ENCODE peak calls at places on chromosomes 5 and 9, in six cellular contexts. Z is transverse colon; S is activated effector memory CD4-positive, alpha-beta T cell treated with anti-CD3 and anti-CD28 coated beads, Interleukin-2, amount 50 U/mL, for 16 hours; M is NCI-H1694; F is cardiac muscle cell; R is COR-L47. W is an unnamed sample.
A peak's percentile ranks its signal among the peaks of the same experiment; 100 is the strongest.

GRCh38 chr9:127898433-127899199 is 787 bp downstream of the ST6GALNAC6 start:
- DNase-seq in Z (peak; percentile 40), S (no peak), M (no peak), F (peak; percentile 96), R (no peak), W (peak; percentile 49)

GRCh38 chr9:127844821-127845359 is 9.6 kb downstream of the ENG start:
- DNase-seq in Z (no peak), S (no peak), M (no peak), F (peak; percentile 90), R (no peak), W (no peak)

GRCh38 chr5:134590992-134591659 is 41.5 kb downstream of the SAR1B start:
- DNase-seq in Z (peak; percentile 78), S (peak; percentile 71), M (no peak), F (no peak), R (no peak), W (no peak)

GRCh38 chr5:52837591-52838001 is 49.9 kb downstream of the ITGA1 start:
- DNase-seq in Z (no peak), S (no peak), M (no peak), F (peak; percentile 35), R (no peak), W (no peak)

GRCh38 chr5:120767171-120767820 is 303.2 kb downstream of the PRR16 start:
- DNase-seq in Z (no peak), S (no peak), M (no peak), F (peak; percentile 52), R (no peak), W (no peak)

GRCh38 chr5:1926471-1927341 is 44.0 kb upstream of the IRX4 start:
- DNase-seq in Z (no peak), S (no peak), M (no peak), F (no peak), R (no peak), W (no peak)

GRCh38 chr5:138336952-138337684 is 948 bp upstream of the FAM53C start:
- DNase-seq in Z (peak; percentile 85), S (no peak), M (peak; percentile 77), F (peak; percentile 91), R (peak; percentile 65), W (peak; percentile 74)

GRCh38 chr5:150118561-150119229 is 32.3 kb upstream of the CSF1R start:
- DNase-seq in Z (no peak), S (no peak), M (no peak), F (no peak), R (no peak), W (no peak)

GRCh38 chr9:69811329-69811989 is 9.2 kb upstream of the CFAP95 start:
- DNase-seq in Z (no peak), S (no peak), M (no peak), F (no peak), R (no peak), W (no peak)

GRCh38 chr9:21340735-21341134 is 5.5 kb upstream of the KLHL9 start:
- DNase-seq in Z (no peak), S (no peak), M (no peak), F (no peak), R (no peak), W (no peak)

GRCh38 chr5:61275841-61276240 is 56.2 kb upstream of the ZSWIM6 start:
- DNase-seq in Z (peak; percentile 35), S (no peak), M (no peak), F (peak; percentile 69), R (no peak), W (no peak)

GRCh38 chr9:78295177-78295575 is 1.7 kb upstream of the PSAT1 start:
- DNase-seq in Z (no peak), S (no peak), M (no peak), F (no peak), R (no peak), W (no peak)

GRCh38 chr9:105007143-105007542 is 79.2 kb upstream of the ABCA1 start:
- DNase-seq in Z (peak; percentile 50), S (no peak), M (no peak), F (peak; percentile 92), R (no peak), W (no peak)

GRCh38 chr5:114308017-114308416 is 53.9 kb upstream of the KCNN2 start:
- DNase-seq in Z (no peak), S (no peak), M (no peak), F (no peak), R (peak; percentile 38), W (no peak)